ENCODE peak calls at places on chromosomes 16 and 17, in four cellular contexts. One of them, this sample, is unnamed.

GRCh38 chr16:9107025-9107970 is 15.9 kb downstream of the HAPSTR1 start:
- DNase-seq in upper lobe of right lung: no peak
- DNase-seq in T-helper 1 cell: no peak
- DNase-seq in body of pancreas: no peak
- DNase-seq in this sample: no peak

GRCh38 chr17:63699638-63700527 is at the start of gene LIMD2:
- DNase-seq in T-helper 1 cell: peak
- DNase-seq in body of pancreas: peak
- DNase-seq in upper lobe of right lung: peak
- DNase-seq in this sample: no peak

GRCh38 chr17:17818088-17818526 is 18.7 kb downstream of the SREBF1 start:
- DNase-seq in upper lobe of right lung: peak
- DNase-seq in T-helper 1 cell: no peak
- DNase-seq in body of pancreas: no peak
- DNase-seq in this sample: no peak

GRCh38 chr17:13725286-13725990 is 123.7 kb upstream of the HS3ST3A1 start:
- DNase-seq in body of pancreas: no peak
- DNase-seq in upper lobe of right lung: no peak
- DNase-seq in T-helper 1 cell: no peak
- DNase-seq in this sample: no peak

GRCh38 chr17:77200711-77201110 is 59.9 kb downstream of the SEC14L1 start:
- DNase-seq in body of pancreas: no peak
- DNase-seq in upper lobe of right lung: no peak
- DNase-seq in T-helper 1 cell: no peak
- DNase-seq in this sample: no peak

GRCh38 chr16:24116371-24116770 is 139.8 kb upstream of the CACNG3 start:
- DNase-seq in T-helper 1 cell: no peak
- DNase-seq in upper lobe of right lung: no peak
- DNase-seq in body of pancreas: no peak
- DNase-seq in this sample: no peak

GRCh38 chr17:29393451-29393850 is 3.3 kb downstream of the TAOK1 start:
- DNase-seq in upper lobe of right lung: no peak
- DNase-seq in body of pancreas: no peak
- DNase-seq in T-helper 1 cell: no peak
- DNase-seq in this sample: no peak

GRCh38 chr16:2212362-2213324 is 2.0 kb upstream of the BRICD5 start:
- DNase-seq in T-helper 1 cell: no peak
- DNase-seq in body of pancreas: peak
- DNase-seq in upper lobe of right lung: peak
- DNase-seq in this sample: no peak

GRCh38 chr17:73285916-73286862 is 24.5 kb upstream of the CPSF4L start:
- DNase-seq in body of pancreas: no peak
- DNase-seq in T-helper 1 cell: no peak
- DNase-seq in upper lobe of right lung: no peak
- DNase-seq in this sample: no peak

GRCh38 chr17:72591500-72592241 is 470.9 kb downstream of the SOX9 start:
- DNase-seq in body of pancreas: peak
- DNase-seq in T-helper 1 cell: no peak
- DNase-seq in upper lobe of right lung: peak
- DNase-seq in this sample: no peak

This sample was measured in astrocyte of the cerebellum.